ENCODE peak calls at places on chromosomes 7 and 10, in seven cellular contexts. H, C, N, R, Z, J and K are unnamed samples.

GRCh38 chr10:97593423-97593822 is 3.9 kb downstream of the C10orf62 start:
- DNase-seq in H (no peak), C (no peak), N (no peak), R (no peak), Z (no peak), J (no peak), K (no peak)

GRCh38 chr10:42932116-42932515 is 144.8 kb upstream of the RET start:
- DNase-seq in H (no peak), C (no peak), N (no peak), R (no peak), Z (no peak), J (no peak), K (no peak)

GRCh38 chr7:42198974-42199668 is 37.9 kb downstream of the GLI3 start:
- DNase-seq in H (no peak), C (no peak), N (no peak), R (no peak), Z (peak; percentile 23), J (no peak), K (no peak)

GRCh38 chr7:82051641-82052040 is 281.8 kb upstream of the HGF start:
- DNase-seq in H (no peak), C (no peak), N (no peak), R (no peak), Z (no peak), J (peak; percentile 16), K (no peak)

GRCh38 chr10:133355266-133355665 is 2.6 kb downstream of the FUOM start:
- DNase-seq in H (no peak), C (no peak), N (no peak), R (no peak), Z (no peak), J (no peak), K (no peak)

GRCh38 chr10:124291009-124291671 is 127.6 kb downstream of the OAT start:
- DNase-seq in H (peak; percentile 48), C (no peak), N (peak; percentile 87), R (no peak), Z (no peak), J (no peak), K (no peak)

GRCh38 chr10:98349508-98349922 is 65.5 kb downstream of the PYROXD2 start:
- DNase-seq in H (peak; percentile 59), C (peak; percentile 95), N (peak; percentile 93), R (no peak), Z (peak; percentile 95), J (no peak), K (no peak)

GRCh38 chr10:69757553-69758309 is 44.0 kb upstream of the COL13A1 start:
- DNase-seq in H (peak; percentile 46), C (peak; percentile 67), N (no peak), R (no peak), Z (no peak), J (no peak), K (no peak)

GRCh38 chr7:11328309-11328708 is 354.6 kb downstream of the PHF14 start:
- DNase-seq in H (no peak), C (no peak), N (no peak), R (no peak), Z (no peak), J (no peak), K (no peak)

GRCh38 chr7:157493776-157494175 is 157.0 kb downstream of the DNAJB6 start:
- DNase-seq in H (no peak), C (no peak), N (no peak), R (no peak), Z (no peak), J (no peak), K (no peak)

GRCh38 chr10:86657396-86658011 is 3.2 kb downstream of the OPN4 start:
- DNase-seq in H (no peak), C (no peak), N (peak; percentile 24), R (no peak), Z (no peak), J (no peak), K (peak; percentile 7)

GRCh38 chr10:96377816-96378294 is 19.1 kb upstream of the OPALIN start:
- DNase-seq in H (peak; percentile 69), C (peak; percentile 49), N (peak; percentile 23), R (no peak), Z (no peak), J (no peak), K (no peak)

GRCh38 chr7:28726563-28726962 is 231.6 kb downstream of the TRIL start:
- DNase-seq in H (no peak), C (no peak), N (no peak), R (no peak), Z (no peak), J (no peak), K (no peak)

GRCh38 chr10:78049861-78050260 is 16.2 kb downstream of the RPS24 start:
- DNase-seq in H (no peak), C (no peak), N (no peak), R (no peak), Z (no peak), J (no peak), K (no peak)

GRCh38 chr10:58209669-58210068 is 58.0 kb downstream of the IPMK start:
- DNase-seq in H (peak; percentile 51), C (no peak), N (no peak), R (no peak), Z (no peak), J (no peak), K (no peak)

GRCh38 chr10:96306516-96306915 is 2.3 kb downstream of the DNTT start:
- DNase-seq in H (peak; percentile 61), C (no peak), N (no peak), R (no peak), Z (peak; percentile 12), J (no peak), K (no peak)

GRCh38 chr10:131869344-131869743 is 31.5 kb upstream of the PPP2R2D start:
- DNase-seq in H (no peak), C (no peak), N (no peak), R (no peak), Z (no peak), J (no peak), K (no peak)

GRCh38 chr10:77794256-77795142 is 132.1 kb downstream of the DLG5 start:
- DNase-seq in H (no peak), C (no peak), N (no peak), R (no peak), Z (no peak), J (no peak), K (no peak)

GRCh38 chr10:131824371-131825149 is 76.2 kb upstream of the PPP2R2D start:
- DNase-seq in H (no peak), C (no peak), N (peak; percentile 61), R (no peak), Z (no peak), J (no peak), K (no peak)

GRCh38 chr7:55177068-55177530 is 158.3 kb downstream of the EGFR start:
- DNase-seq in H (no peak), C (no peak), N (no peak), R (no peak), Z (peak; percentile 43), J (no peak), K (no peak)

GRCh38 chr10:13412894-13413293 is 64.8 kb upstream of the SEPHS1 start:
- DNase-seq in H (no peak), C (no peak), N (no peak), R (no peak), Z (no peak), J (no peak), K (no peak)

GRCh38 chr10:14322531-14322930 is 8.2 kb downstream of the FRMD4A start:
- DNase-seq in H (no peak), C (no peak), N (no peak), R (no peak), Z (no peak), J (no peak), K (no peak)

GRCh38 chr10:3395487-3395886 is 222.9 kb upstream of the PITRM1 start:
- DNase-seq in H (no peak), C (no peak), N (no peak), R (no peak), Z (no peak), J (no peak), K (no peak)

GRCh38 chr7:156127166-156128134 is 315.2 kb upstream of the SHH start:
- DNase-seq in H (no peak), C (no peak), N (no peak), R (no peak), Z (no peak), J (peak; percentile 2), K (no peak)

GRCh38 chr7:106895246-106895864 is 30.3 kb downstream of the PIK3CG start:
- DNase-seq in H (no peak), C (no peak), N (peak; percentile 91), R (no peak), Z (no peak), J (no peak), K (no peak)

GRCh38 chr7:26616235-26616634 is 248.2 kb downstream of the SKAP2 start:
- DNase-seq in H (no peak), C (no peak), N (no peak), R (no peak), Z (no peak), J (no peak), K (no peak)

GRCh38 chr7:3880221-3880935 is 579.3 kb downstream of the SDK1 start:
- DNase-seq in H (no peak), C (no peak), N (no peak), R (no peak), Z (no peak), J (no peak), K (no peak)